ENCODE peak calls at places on chromosomes 1 and 21, in six cellular contexts. One of them, this sample, is unnamed.

GRCh38 chr1:108813326-108813725 is 43.6 kb downstream of the AKNAD1 start:
- DNase-seq in C1 segment of cervical spinal cord: no peak
- DNase-seq in GM20000: no peak
- DNase-seq in RWPE1: no peak
- DNase-seq in stimulated activated naive CD8-positive, alpha-beta T cell treated with anti-CD3 and anti-CD28 coated beads, Interleukin-15, Interleukin-2, amounts not matched to agents 100 U/mL and 50 U/mL, for 24 hours: no peak
- DNase-seq in Right ventricle myocardium superior: no peak
- DNase-seq in this sample: no peak

GRCh38 chr1:1287288-1288110 is 7.3 kb downstream of the SCNN1D start:
- DNase-seq in GM20000: no peak
- DNase-seq in stimulated activated naive CD8-positive, alpha-beta T cell treated with anti-CD3 and anti-CD28 coated beads, Interleukin-15, Interleukin-2, amounts not matched to agents 100 U/mL and 50 U/mL, for 24 hours: no peak
- DNase-seq in Right ventricle myocardium superior: no peak
- DNase-seq in C1 segment of cervical spinal cord: no peak
- DNase-seq in RWPE1: no peak
- DNase-seq in this sample: peak

GRCh38 chr1:234696986-234697385 is 87.0 kb upstream of the IRF2BP2 start:
- DNase-seq in GM20000: no peak
- DNase-seq in C1 segment of cervical spinal cord: no peak
- DNase-seq in RWPE1: no peak
- DNase-seq in stimulated activated naive CD8-positive, alpha-beta T cell treated with anti-CD3 and anti-CD28 coated beads, Interleukin-15, Interleukin-2, amounts not matched to agents 100 U/mL and 50 U/mL, for 24 hours: no peak
- DNase-seq in Right ventricle myocardium superior: no peak
- DNase-seq in this sample: no peak

GRCh38 chr1:230072296-230072695 is 5.3 kb downstream of the GALNT2 start:
- DNase-seq in RWPE1: no peak
- DNase-seq in C1 segment of cervical spinal cord: no peak
- DNase-seq in stimulated activated naive CD8-positive, alpha-beta T cell treated with anti-CD3 and anti-CD28 coated beads, Interleukin-15, Interleukin-2, amounts not matched to agents 100 U/mL and 50 U/mL, for 24 hours: no peak
- DNase-seq in GM20000: no peak
- DNase-seq in Right ventricle myocardium superior: no peak
- DNase-seq in this sample: no peak

GRCh38 chr1:30719406-30720270 is 3.7 kb downstream of the MATN1 start:
- DNase-seq in C1 segment of cervical spinal cord: no peak
- DNase-seq in GM20000: no peak
- DNase-seq in stimulated activated naive CD8-positive, alpha-beta T cell treated with anti-CD3 and anti-CD28 coated beads, Interleukin-15, Interleukin-2, amounts not matched to agents 100 U/mL and 50 U/mL, for 24 hours: no peak
- DNase-seq in RWPE1: no peak
- DNase-seq in Right ventricle myocardium superior: no peak
- DNase-seq in this sample: no peak

GRCh38 chr21:33019885-33020557 is 5.7 kb upstream of the OLIG2 start:
- DNase-seq in GM20000: peak
- DNase-seq in stimulated activated naive CD8-positive, alpha-beta T cell treated with anti-CD3 and anti-CD28 coated beads, Interleukin-15, Interleukin-2, amounts not matched to agents 100 U/mL and 50 U/mL, for 24 hours: peak
- DNase-seq in C1 segment of cervical spinal cord: no peak
- DNase-seq in RWPE1: no peak
- DNase-seq in Right ventricle myocardium superior: no peak
- DNase-seq in this sample: no peak

GRCh38 chr1:231778009-231778719 is 151.6 kb downstream of the DISC1 start:
- DNase-seq in C1 segment of cervical spinal cord: peak
- DNase-seq in GM20000: no peak
- DNase-seq in stimulated activated naive CD8-positive, alpha-beta T cell treated with anti-CD3 and anti-CD28 coated beads, Interleukin-15, Interleukin-2, amounts not matched to agents 100 U/mL and 50 U/mL, for 24 hours: no peak
- DNase-seq in Right ventricle myocardium superior: peak
- DNase-seq in RWPE1: peak
- DNase-seq in this sample: no peak

GRCh38 chr1:35809156-35810095 is 1.6 kb downstream of the AGO4 start:
- DNase-seq in stimulated activated naive CD8-positive, alpha-beta T cell treated with anti-CD3 and anti-CD28 coated beads, Interleukin-15, Interleukin-2, amounts not matched to agents 100 U/mL and 50 U/mL, for 24 hours: no peak
- DNase-seq in RWPE1: no peak
- DNase-seq in GM20000: no peak
- DNase-seq in C1 segment of cervical spinal cord: no peak
- DNase-seq in Right ventricle myocardium superior: no peak
- DNase-seq in this sample: no peak

GRCh38 chr1:161052899-161053298 is 7.1 kb upstream of the USF1 start:
- DNase-seq in stimulated activated naive CD8-positive, alpha-beta T cell treated with anti-CD3 and anti-CD28 coated beads, Interleukin-15, Interleukin-2, amounts not matched to agents 100 U/mL and 50 U/mL, for 24 hours: no peak
- DNase-seq in C1 segment of cervical spinal cord: no peak
- DNase-seq in Right ventricle myocardium superior: no peak
- DNase-seq in RWPE1: no peak
- DNase-seq in GM20000: no peak
- DNase-seq in this sample: peak

GRCh38 chr1:180219776-180220175 is 10.3 kb upstream of the LHX4 start:
- DNase-seq in stimulated activated naive CD8-positive, alpha-beta T cell treated with anti-CD3 and anti-CD28 coated beads, Interleukin-15, Interleukin-2, amounts not matched to agents 100 U/mL and 50 U/mL, for 24 hours: no peak
- DNase-seq in GM20000: no peak
- DNase-seq in RWPE1: no peak
- DNase-seq in Right ventricle myocardium superior: no peak
- DNase-seq in C1 segment of cervical spinal cord: no peak
- DNase-seq in this sample: no peak

GRCh38 chr1:54378157-54378883 is 27.9 kb downstream of the SSBP3 start:
- DNase-seq in C1 segment of cervical spinal cord: no peak
- DNase-seq in RWPE1: no peak
- DNase-seq in stimulated activated naive CD8-positive, alpha-beta T cell treated with anti-CD3 and anti-CD28 coated beads, Interleukin-15, Interleukin-2, amounts not matched to agents 100 U/mL and 50 U/mL, for 24 hours: no peak
- DNase-seq in GM20000: no peak
- DNase-seq in Right ventricle myocardium superior: no peak
- DNase-seq in this sample: no peak

GRCh38 chr1:101566883-101567538 is 330.2 kb downstream of the S1PR1 start:
- DNase-seq in C1 segment of cervical spinal cord: no peak
- DNase-seq in stimulated activated naive CD8-positive, alpha-beta T cell treated with anti-CD3 and anti-CD28 coated beads, Interleukin-15, Interleukin-2, amounts not matched to agents 100 U/mL and 50 U/mL, for 24 hours: no peak
- DNase-seq in Right ventricle myocardium superior: no peak
- DNase-seq in RWPE1: no peak
- DNase-seq in GM20000: no peak
- DNase-seq in this sample: no peak

GRCh38 chr21:35436899-35437298 is 387.8 kb upstream of the RUNX1 start:
- DNase-seq in RWPE1: no peak
- DNase-seq in C1 segment of cervical spinal cord: no peak
- DNase-seq in stimulated activated naive CD8-positive, alpha-beta T cell treated with anti-CD3 and anti-CD28 coated beads, Interleukin-15, Interleukin-2, amounts not matched to agents 100 U/mL and 50 U/mL, for 24 hours: no peak
- DNase-seq in GM20000: no peak
- DNase-seq in Right ventricle myocardium superior: no peak
- DNase-seq in this sample: no peak

GRCh38 chr1:55876276-55877060 is 661.3 kb upstream of the USP24 start:
- DNase-seq in Right ventricle myocardium superior: peak
- DNase-seq in C1 segment of cervical spinal cord: no peak
- DNase-seq in stimulated activated naive CD8-positive, alpha-beta T cell treated with anti-CD3 and anti-CD28 coated beads, Interleukin-15, Interleukin-2, amounts not matched to agents 100 U/mL and 50 U/mL, for 24 hours: no peak
- DNase-seq in GM20000: no peak
- DNase-seq in RWPE1: no peak
- DNase-seq in this sample: no peak

GRCh38 chr1:20290624-20291597 is at the start of gene VWA5B1:
- DNase-seq in Right ventricle myocardium superior: no peak
- DNase-seq in stimulated activated naive CD8-positive, alpha-beta T cell treated with anti-CD3 and anti-CD28 coated beads, Interleukin-15, Interleukin-2, amounts not matched to agents 100 U/mL and 50 U/mL, for 24 hours: no peak
- DNase-seq in GM20000: no peak
- DNase-seq in RWPE1: no peak
- DNase-seq in C1 segment of cervical spinal cord: no peak
- DNase-seq in this sample: no peak

GRCh38 chr21:36859744-36860501 is 106.5 kb downstream of the HLCS start:
- DNase-seq in GM20000: peak
- DNase-seq in RWPE1: peak
- DNase-seq in C1 segment of cervical spinal cord: no peak
- DNase-seq in stimulated activated naive CD8-positive, alpha-beta T cell treated with anti-CD3 and anti-CD28 coated beads, Interleukin-15, Interleukin-2, amounts not matched to agents 100 U/mL and 50 U/mL, for 24 hours: peak
- DNase-seq in Right ventricle myocardium superior: peak
- DNase-seq in this sample: peak

GRCh38 chr21:45951676-45952075 is 29.9 kb upstream of the COL6A1 start:
- DNase-seq in GM20000: no peak
- DNase-seq in Right ventricle myocardium superior: peak
- DNase-seq in C1 segment of cervical spinal cord: no peak
- DNase-seq in stimulated activated naive CD8-positive, alpha-beta T cell treated with anti-CD3 and anti-CD28 coated beads, Interleukin-15, Interleukin-2, amounts not matched to agents 100 U/mL and 50 U/mL, for 24 hours: no peak
- DNase-seq in RWPE1: no peak
- DNase-seq in this sample: no peak

GRCh38 chr1:39689635-39690034 is 1.6 kb downstream of the HPCAL4 start:
- DNase-seq in stimulated activated naive CD8-positive, alpha-beta T cell treated with anti-CD3 and anti-CD28 coated beads, Interleukin-15, Interleukin-2, amounts not matched to agents 100 U/mL and 50 U/mL, for 24 hours: no peak
- DNase-seq in C1 segment of cervical spinal cord: no peak
- DNase-seq in Right ventricle myocardium superior: no peak
- DNase-seq in GM20000: peak
- DNase-seq in RWPE1: no peak
- DNase-seq in this sample: no peak

GRCh38 chr1:205597691-205598314 is 34.0 kb downstream of the ELK4 start:
- DNase-seq in C1 segment of cervical spinal cord: no peak
- DNase-seq in stimulated activated naive CD8-positive, alpha-beta T cell treated with anti-CD3 and anti-CD28 coated beads, Interleukin-15, Interleukin-2, amounts not matched to agents 100 U/mL and 50 U/mL, for 24 hours: no peak
- DNase-seq in GM20000: no peak
- DNase-seq in RWPE1: no peak
- DNase-seq in Right ventricle myocardium superior: peak
- DNase-seq in this sample: no peak

GRCh38 chr1:36365310-36365895 is 20.3 kb downstream of the STK40 start:
- DNase-seq in GM20000: no peak
- DNase-seq in C1 segment of cervical spinal cord: peak
- DNase-seq in Right ventricle myocardium superior: peak
- DNase-seq in RWPE1: no peak
- DNase-seq in stimulated activated naive CD8-positive, alpha-beta T cell treated with anti-CD3 and anti-CD28 coated beads, Interleukin-15, Interleukin-2, amounts not matched to agents 100 U/mL and 50 U/mL, for 24 hours: no peak
- DNase-seq in this sample: no peak

GRCh38 chr21:14603202-14603601 is 57.1 kb upstream of the SAMSN1 start:
- DNase-seq in RWPE1: peak
- DNase-seq in C1 segment of cervical spinal cord: no peak
- DNase-seq in Right ventricle myocardium superior: no peak
- DNase-seq in GM20000: no peak
- DNase-seq in stimulated activated naive CD8-positive, alpha-beta T cell treated with anti-CD3 and anti-CD28 coated beads, Interleukin-15, Interleukin-2, amounts not matched to agents 100 U/mL and 50 U/mL, for 24 hours: no peak
- DNase-seq in this sample: no peak

GRCh38 chr1:41698916-41699860 is 214.7 kb upstream of the EDN2 start:
- DNase-seq in RWPE1: no peak
- DNase-seq in stimulated activated naive CD8-positive, alpha-beta T cell treated with anti-CD3 and anti-CD28 coated beads, Interleukin-15, Interleukin-2, amounts not matched to agents 100 U/mL and 50 U/mL, for 24 hours: peak
- DNase-seq in Right ventricle myocardium superior: no peak
- DNase-seq in C1 segment of cervical spinal cord: no peak
- DNase-seq in GM20000: peak
- DNase-seq in this sample: peak

GRCh38 chr1:208004851-208005250 is 93.9 kb upstream of the CD34 start:
- DNase-seq in Right ventricle myocardium superior: no peak
- DNase-seq in GM20000: no peak
- DNase-seq in stimulated activated naive CD8-positive, alpha-beta T cell treated with anti-CD3 and anti-CD28 coated beads, Interleukin-15, Interleukin-2, amounts not matched to agents 100 U/mL and 50 U/mL, for 24 hours: no peak
- DNase-seq in C1 segment of cervical spinal cord: no peak
- DNase-seq in RWPE1: no peak
- DNase-seq in this sample: no peak

GRCh38 chr1:154338875-154339274 is 13.6 kb downstream of the ATP8B2 start:
- DNase-seq in GM20000: no peak
- DNase-seq in stimulated activated naive CD8-positive, alpha-beta T cell treated with anti-CD3 and anti-CD28 coated beads, Interleukin-15, Interleukin-2, amounts not matched to agents 100 U/mL and 50 U/mL, for 24 hours: no peak
- DNase-seq in Right ventricle myocardium superior: no peak
- DNase-seq in RWPE1: no peak
- DNase-seq in C1 segment of cervical spinal cord: no peak
- DNase-seq in this sample: no peak

GRCh38 chr1:234840843-234841242 is 230.9 kb upstream of the IRF2BP2 start:
- DNase-seq in stimulated activated naive CD8-positive, alpha-beta T cell treated with anti-CD3 and anti-CD28 coated beads, Interleukin-15, Interleukin-2, amounts not matched to agents 100 U/mL and 50 U/mL, for 24 hours: peak
- DNase-seq in Right ventricle myocardium superior: no peak
- DNase-seq in C1 segment of cervical spinal cord: no peak
- DNase-seq in GM20000: no peak
- DNase-seq in RWPE1: no peak
- DNase-seq in this sample: no peak

GRCh38 chr1:41464886-41465285 is 19.6 kb downstream of the EDN2 start:
- DNase-seq in GM20000: no peak
- DNase-seq in stimulated activated naive CD8-positive, alpha-beta T cell treated with anti-CD3 and anti-CD28 coated beads, Interleukin-15, Interleukin-2, amounts not matched to agents 100 U/mL and 50 U/mL, for 24 hours: no peak
- DNase-seq in Right ventricle myocardium superior: no peak
- DNase-seq in C1 segment of cervical spinal cord: no peak
- DNase-seq in RWPE1: no peak
- DNase-seq in this sample: no peak

GRCh38 chr1:220888665-220888986 is 9.4 kb downstream of the HLX start:
- DNase-seq in C1 segment of cervical spinal cord: no peak
- DNase-seq in stimulated activated naive CD8-positive, alpha-beta T cell treated with anti-CD3 and anti-CD28 coated beads, Interleukin-15, Interleukin-2, amounts not matched to agents 100 U/mL and 50 U/mL, for 24 hours: no peak
- DNase-seq in GM20000: no peak
- DNase-seq in RWPE1: no peak
- DNase-seq in Right ventricle myocardium superior: no peak
- DNase-seq in this sample: no peak

GRCh38 chr1:225527575-225527974 is 99.7 kb upstream of the LBR start:
- DNase-seq in Right ventricle myocardium superior: no peak
- DNase-seq in stimulated activated naive CD8-positive, alpha-beta T cell treated with anti-CD3 and anti-CD28 coated beads, Interleukin-15, Interleukin-2, amounts not matched to agents 100 U/mL and 50 U/mL, for 24 hours: no peak
- DNase-seq in C1 segment of cervical spinal cord: no peak
- DNase-seq in GM20000: no peak
- DNase-seq in RWPE1: no peak
- DNase-seq in this sample: no peak

GRCh38 chr1:170204121-170204520 is 58.4 kb downstream of the NTMT2 start:
- DNase-seq in RWPE1: no peak
- DNase-seq in Right ventricle myocardium superior: no peak
- DNase-seq in C1 segment of cervical spinal cord: no peak
- DNase-seq in GM20000: no peak
- DNase-seq in stimulated activated naive CD8-positive, alpha-beta T cell treated with anti-CD3 and anti-CD28 coated beads, Interleukin-15, Interleukin-2, amounts not matched to agents 100 U/mL and 50 U/mL, for 24 hours: no peak
- DNase-seq in this sample: no peak

GRCh38 chr1:50342525-50342924 is 80.7 kb downstream of the DMRTA2 start:
- DNase-seq in Right ventricle myocardium superior: no peak
- DNase-seq in GM20000: no peak
- DNase-seq in C1 segment of cervical spinal cord: no peak
- DNase-seq in RWPE1: no peak
- DNase-seq in stimulated activated naive CD8-positive, alpha-beta T cell treated with anti-CD3 and anti-CD28 coated beads, Interleukin-15, Interleukin-2, amounts not matched to agents 100 U/mL and 50 U/mL, for 24 hours: no peak
- DNase-seq in this sample: no peak